ENCODE peak calls at places on chromosomes 13 and 19, in five cellular contexts. F, X, U, W and E are unnamed samples.

GRCh38 chr13:30690282-30691188 is 44.8 kb upstream of the ALOX5AP start:
- DNase-seq in F (peak; percentile 97), X (peak; percentile 43), U (peak; percentile 87), W (no peak), E (peak; percentile 25)

GRCh38 chr19:35436477-35437141 is 11.4 kb upstream of the FFAR2 start:
- DNase-seq in F (no peak), X (no peak), U (peak; percentile 51), W (no peak), E (no peak)

GRCh38 chr19:47105874-47106273 is 7.7 kb downstream of the ZC3H4 start:
- DNase-seq in F (no peak), X (no peak), U (no peak), W (no peak), E (no peak)

GRCh38 chr13:27770809-27771208 is 21.5 kb upstream of the GSX1 start:
- DNase-seq in F (peak; percentile 53), X (no peak), U (peak; percentile 75), W (peak; percentile 76), E (no peak)

GRCh38 chr19:31340059-31341025 is 8.9 kb downstream of the TSHZ3 start:
- DNase-seq in F (peak; percentile 63), X (no peak), U (no peak), W (no peak), E (no peak)

GRCh38 chr19:49875801-49876421 is 1.2 kb downstream of the AKT1S1 start:
- DNase-seq in F (peak; percentile 78), X (peak; percentile 73), U (peak; percentile 92), W (peak; percentile 84), E (no peak)

GRCh38 chr13:44903596-44903995 is 85.7 kb downstream of the NUFIP1 start:
- DNase-seq in F (peak; percentile 82), X (no peak), U (no peak), W (no peak), E (no peak)

GRCh38 chr19:1400281-1401137 is 833 bp downstream of the GAMT start:
- DNase-seq in F (peak; percentile 82), X (peak; percentile 93), U (peak; percentile 68), W (no peak), E (no peak)

GRCh38 chr13:74036373-74036772 is 97.8 kb downstream of the KLF12 start:
- DNase-seq in F (no peak), X (no peak), U (no peak), W (peak; percentile 76), E (peak; percentile 14)

GRCh38 chr13:38350114-38350617 is 515 bp downstream of the UFM1 start:
- DNase-seq in F (no peak), X (peak; percentile 77), U (peak; percentile 75), W (no peak), E (peak; percentile 19)

GRCh38 chr13:46126552-46127171 is 21.8 kb upstream of the CPB2 start:
- DNase-seq in F (peak; percentile 84), X (peak; percentile 71), U (peak; percentile 90), W (peak; percentile 93), E (peak; percentile 37)

GRCh38 chr19:46211201-46211881 is 18.2 kb upstream of the IGFL1 start:
- DNase-seq in F (peak; percentile 17), X (no peak), U (no peak), W (peak; percentile 89), E (no peak)

GRCh38 chr19:1567116-1567847 is 843 bp downstream of the MEX3D start:
- DNase-seq in F (no peak), X (no peak), U (no peak), W (peak; percentile 68), E (no peak)

GRCh38 chr13:73480784-73481183 is 422.0 kb downstream of the KLF5 start:
- DNase-seq in F (no peak), X (no peak), U (no peak), W (no peak), E (no peak)

GRCh38 chr13:111051656-111052232 is 63.4 kb upstream of the ARHGEF7 start:
- DNase-seq in F (no peak), X (no peak), U (no peak), W (no peak), E (no peak)

GRCh38 chr13:73201601-73202000 is 142.8 kb downstream of the KLF5 start:
- DNase-seq in F (no peak), X (no peak), U (no peak), W (no peak), E (peak; percentile 58)

GRCh38 chr19:46861691-46862503 is 1.1 kb downstream of the ARHGAP35 start:
- DNase-seq in F (peak; percentile 41), X (no peak), U (peak; percentile 60), W (peak; percentile 65), E (no peak)

DNA sequence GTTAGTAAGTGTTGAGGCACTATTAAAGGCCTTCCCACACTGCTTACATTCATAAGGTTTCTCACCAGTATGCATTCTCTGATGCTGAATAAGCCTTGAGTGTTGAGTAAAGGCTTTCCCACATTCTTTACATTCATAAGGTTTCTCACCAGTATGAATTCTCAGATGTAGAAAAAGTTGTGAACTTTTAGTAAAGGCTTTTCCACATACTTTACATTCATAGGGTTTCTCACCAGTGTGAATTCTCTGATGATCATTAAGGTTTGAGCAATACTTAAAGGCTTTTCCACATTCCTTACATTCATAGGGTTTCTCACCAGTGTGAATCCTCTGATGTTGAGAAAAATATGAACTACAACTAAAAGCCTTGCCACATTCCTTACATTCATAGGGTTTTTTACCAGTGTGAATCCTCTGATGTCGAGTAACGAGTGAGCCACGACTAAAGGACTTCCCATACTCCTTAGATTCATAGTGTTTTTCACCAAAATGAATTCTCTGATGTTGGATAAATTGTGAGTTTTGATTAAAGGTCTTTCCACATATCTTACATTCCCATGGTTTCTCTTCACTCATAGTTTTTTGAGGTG is 24.2 kb downstream of the ZNF829 start:
- DNase-seq in F (peak; percentile 3), X (no peak), U (no peak), W (no peak), E (no peak)
- H3K4me3 ChIP-seq in F (no peak overlapping the region), X (no peak overlapping the region), U (no peak overlapping the region), W (peak overlapping the region; percentile 74), E (no peak overlapping the region)

GRCh38 chr19:5707576-5708575 is 12.1 kb downstream of the LONP1 start:
- DNase-seq in F (no peak), X (no peak), U (no peak), W (no peak), E (no peak)

GRCh38 chr19:5713228-5713627 is 6.7 kb downstream of the LONP1 start:
- DNase-seq in F (no peak), X (no peak), U (peak; percentile 26), W (no peak), E (no peak)

GRCh38 chr19:5714819-5715218 is 5.1 kb downstream of the LONP1 start:
- DNase-seq in F (no peak), X (no peak), U (no peak), W (no peak), E (no peak)

GRCh38 chr19:5711025-5711424 is 8.9 kb downstream of the LONP1 start:
- DNase-seq in F (no peak), X (no peak), U (no peak), W (no peak), E (no peak)

GRCh38 chr19:5711713-5712161 is 8.2 kb downstream of the LONP1 start:
- DNase-seq in F (no peak), X (no peak), U (no peak), W (no peak), E (no peak)
- H3K36me3 ChIP-seq in F (peaks cover 40% of the 10 kb centered on the region), X (peaks cover 43% of the 10 kb centered on the region), U (peaks cover 14% of the 10 kb centered on the region), W (peaks cover 54% of the 10 kb centered on the region), E (no peaks in the 10 kb centered on the region)

DNA sequence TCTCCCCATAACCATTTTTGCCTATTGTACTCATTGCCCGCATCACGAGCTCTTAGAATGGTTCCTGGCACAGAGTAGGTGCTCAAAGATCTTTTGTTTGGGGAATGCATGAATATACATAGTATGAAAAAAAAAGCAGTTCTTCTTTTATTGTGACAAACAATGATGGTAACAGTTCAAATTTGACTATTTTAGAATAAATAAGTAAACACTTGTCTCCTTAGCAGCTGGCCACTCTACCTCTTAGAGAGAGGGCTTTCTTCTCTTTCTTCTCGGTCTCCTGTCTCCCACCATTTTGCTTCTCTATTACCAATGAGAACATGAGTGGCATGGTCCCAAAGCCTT is 652 bp upstream of the SLAIN1 start:
- DNase-seq in F (no peak), X (no peak), U (no peak), W (no peak), E (no peak)
- H3K4me3 ChIP-seq in F (peak overlapping the region; percentile 81), X (peak overlapping the region; percentile 84), U (peak overlapping the region; percentile 59), W (peak overlapping the region; percentile 83), E (peak overlapping the region; percentile 43)

GRCh38 chr19:57027360-57027759 is 92.4 kb upstream of the USP29 start:
- DNase-seq in F (no peak), X (no peak), U (no peak), W (no peak), E (no peak)

GRCh38 chr19:57028804-57029525 is 90.8 kb upstream of the USP29 start:
- DNase-seq in F (no peak), X (no peak), U (no peak), W (no peak), E (no peak)

GRCh38 chr19:57034544-57034943 is 85.2 kb upstream of the USP29 start:
- DNase-seq in F (no peak), X (no peak), U (no peak), W (no peak), E (no peak)

GRCh38 chr19:57026476-57026875 is 93.3 kb upstream of the USP29 start:
- DNase-seq in F (peak; percentile 68), X (no peak), U (no peak), W (no peak), E (no peak)

GRCh38 chr19:57031156-57031555 is 88.6 kb upstream of the USP29 start:
- DNase-seq in F (no peak), X (no peak), U (no peak), W (no peak), E (no peak)
- H3K36me3 ChIP-seq in F (no peaks in the 10 kb centered on the region), X (no peaks in the 10 kb centered on the region), U (no peaks in the 10 kb centered on the region), W (no peaks in the 10 kb centered on the region), E (no peaks in the 10 kb centered on the region)

DNA sequence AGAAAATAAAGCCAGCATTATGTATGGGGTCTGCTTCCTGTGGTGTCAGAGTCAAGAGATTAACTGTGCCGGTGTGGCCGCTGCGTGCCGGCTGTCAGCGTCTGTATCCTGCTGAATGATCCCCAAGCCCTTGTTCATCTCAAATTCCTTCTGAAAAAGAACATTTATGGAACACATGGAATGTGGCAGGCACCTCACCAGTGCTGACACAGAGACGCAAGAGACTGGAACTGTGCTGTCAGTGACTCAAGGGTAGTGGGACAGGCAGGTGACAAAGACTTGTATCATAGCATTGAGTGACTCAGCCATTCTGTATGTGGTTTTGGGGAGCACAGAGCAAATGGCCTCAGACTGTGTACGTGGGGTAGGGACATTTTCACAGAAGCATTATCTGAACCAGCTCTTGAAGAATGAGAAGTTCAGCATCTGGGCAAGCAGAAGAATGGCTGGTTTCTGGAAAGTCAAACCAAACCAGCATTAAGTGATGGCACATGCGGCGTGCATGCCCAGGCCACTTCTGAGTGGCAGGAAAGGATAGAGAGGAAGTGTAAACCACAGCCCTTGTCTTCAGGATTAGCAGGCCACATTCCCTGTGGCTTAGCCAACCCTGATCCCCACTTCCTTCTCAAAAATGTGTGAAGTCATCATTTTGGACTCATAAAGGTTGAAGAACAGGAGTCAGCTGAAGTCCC is 54.0 kb upstream of the IRS2 start:
- DNase-seq in F (peak; percentile 87), X (no peak), U (no peak), W (no peak), E (peak; percentile 57)
- H3K4me3 ChIP-seq in F (no peak overlapping the region), X (no peak overlapping the region), U (no peak overlapping the region), W (no peak overlapping the region), E (no peak overlapping the region)

GRCh38 chr19:55224038-55224665 is 4.4 kb downstream of the TMEM86B start:
- DNase-seq in F (no peak), X (no peak), U (no peak), W (no peak), E (no peak)
- H3K36me3 ChIP-seq in F (no peaks in the 10 kb centered on the region), X (no peaks in the 10 kb centered on the region), U (peaks cover 79% of the 10 kb centered on the region), W (no peaks in the 10 kb centered on the region), E (no peaks in the 10 kb centered on the region)

GRCh38 chr19:9189538-9189937 is 10.8 kb downstream of the OR7D2 start:
- DNase-seq in F (no peak), X (no peak), U (no peak), W (peak; percentile 75), E (no peak)

GRCh38 chr19:9183000-9183399 is 4.2 kb downstream of the OR7D2 start:
- DNase-seq in F (no peak), X (no peak), U (no peak), W (no peak), E (no peak)

GRCh38 chr19:9187191-9187590 is 8.4 kb downstream of the OR7D2 start:
- DNase-seq in F (no peak), X (no peak), U (no peak), W (no peak), E (no peak)
- H3K4me3 ChIP-seq in F (no peak overlapping the region), X (no peak overlapping the region), U (no peak overlapping the region), W (no peak overlapping the region), E (no peak overlapping the region)